ENCODE peak calls at places on chromosomes 11 and 22, in seven cellular contexts. One of them, this sample, is unnamed.

GRCh38 chr11:105298630-105299029 is 159.1 kb upstream of the CARD18 start:
- DNase-seq in GM23338: no peak
- DNase-seq in neural progenitor cell: no peak
- DNase-seq in PC-3: peak
- DNase-seq in MM.1S: no peak
- DNase-seq in OCI-LY7: no peak
- DNase-seq in HCT116: no peak
- DNase-seq in this sample: peak

GRCh38 chr22:43110927-43111623 is 525 bp downstream of the BIK start:
- DNase-seq in GM23338: peak
- DNase-seq in neural progenitor cell: peak
- DNase-seq in PC-3: peak
- DNase-seq in MM.1S: peak
- DNase-seq in OCI-LY7: peak
- DNase-seq in HCT116: no peak
- DNase-seq in this sample: peak

GRCh38 chr11:1825039-1825740 is 9.6 kb upstream of the SYT8 start:
- DNase-seq in GM23338: peak
- DNase-seq in neural progenitor cell: peak
- DNase-seq in PC-3: no peak
- DNase-seq in MM.1S: peak
- DNase-seq in OCI-LY7: peak
- DNase-seq in HCT116: no peak
- DNase-seq in this sample: no peak

GRCh38 chr11:88979641-88980040 is 86.1 kb downstream of the GRM5 start:
- DNase-seq in GM23338: no peak
- DNase-seq in neural progenitor cell: no peak
- DNase-seq in PC-3: peak
- DNase-seq in MM.1S: no peak
- DNase-seq in OCI-LY7: no peak
- DNase-seq in HCT116: no peak
- DNase-seq in this sample: peak

GRCh38 chr22:21628386-21629261 is 1.2 kb downstream of the YDJC start:
- DNase-seq in GM23338: peak
- DNase-seq in neural progenitor cell: no peak
- DNase-seq in PC-3: no peak
- DNase-seq in MM.1S: no peak
- DNase-seq in OCI-LY7: no peak
- DNase-seq in HCT116: no peak
- DNase-seq in this sample: no peak

GRCh38 chr11:2728663-2729332 is 29.0 kb upstream of the KCNQ1OT1 start:
- DNase-seq in GM23338: no peak
- DNase-seq in neural progenitor cell: no peak
- DNase-seq in PC-3: no peak
- DNase-seq in MM.1S: no peak
- DNase-seq in OCI-LY7: no peak
- DNase-seq in HCT116: no peak
- DNase-seq in this sample: no peak

GRCh38 chr11:28760676-28761390 is 652.6 kb downstream of the METTL15 start:
- DNase-seq in GM23338: no peak
- DNase-seq in neural progenitor cell: no peak
- DNase-seq in PC-3: peak
- DNase-seq in MM.1S: no peak
- DNase-seq in OCI-LY7: no peak
- DNase-seq in HCT116: no peak
- DNase-seq in this sample: peak

GRCh38 chr11:64477675-64478074 is 113.3 kb upstream of the SLC22A12 start:
- DNase-seq in GM23338: no peak
- DNase-seq in neural progenitor cell: no peak
- DNase-seq in PC-3: no peak
- DNase-seq in MM.1S: no peak
- DNase-seq in OCI-LY7: no peak
- DNase-seq in HCT116: no peak
- DNase-seq in this sample: no peak

GRCh38 chr11:47071871-47072270 is 104.8 kb downstream of the ARFGAP2 start:
- DNase-seq in GM23338: peak
- DNase-seq in neural progenitor cell: peak
- DNase-seq in PC-3: no peak
- DNase-seq in MM.1S: no peak
- DNase-seq in OCI-LY7: no peak
- DNase-seq in HCT116: no peak
- DNase-seq in this sample: peak

GRCh38 chr22:30356392-30357230 is at the start of the genes CCDC157 and SF3A1:
- DNase-seq in GM23338: peak
- DNase-seq in neural progenitor cell: peak
- DNase-seq in PC-3: peak
- DNase-seq in MM.1S: peak
- DNase-seq in OCI-LY7: peak
- DNase-seq in HCT116: peak
- DNase-seq in this sample: peak

GRCh38 chr11:21561589-21561988 is 631.3 kb upstream of the ANO5 start:
- DNase-seq in GM23338: no peak
- DNase-seq in neural progenitor cell: no peak
- DNase-seq in PC-3: no peak
- DNase-seq in MM.1S: no peak
- DNase-seq in OCI-LY7: no peak
- DNase-seq in HCT116: no peak
- DNase-seq in this sample: no peak

GRCh38 chr11:21554284-21554683 is 638.6 kb upstream of the ANO5 start:
- DNase-seq in GM23338: no peak
- DNase-seq in neural progenitor cell: no peak
- DNase-seq in PC-3: no peak
- DNase-seq in MM.1S: no peak
- DNase-seq in OCI-LY7: no peak
- DNase-seq in HCT116: no peak
- DNase-seq in this sample: no peak

GRCh38 chr11:21560466-21560975 is 632.4 kb upstream of the ANO5 start:
- DNase-seq in GM23338: no peak
- DNase-seq in neural progenitor cell: no peak
- DNase-seq in PC-3: no peak
- DNase-seq in MM.1S: no peak
- DNase-seq in OCI-LY7: no peak
- DNase-seq in HCT116: no peak
- DNase-seq in this sample: no peak

GRCh38 chr11:21552910-21553309 is 640.0 kb upstream of the ANO5 start:
- DNase-seq in GM23338: no peak
- DNase-seq in neural progenitor cell: no peak
- DNase-seq in PC-3: peak
- DNase-seq in MM.1S: no peak
- DNase-seq in OCI-LY7: no peak
- DNase-seq in HCT116: no peak
- DNase-seq in this sample: no peak

DNA sequence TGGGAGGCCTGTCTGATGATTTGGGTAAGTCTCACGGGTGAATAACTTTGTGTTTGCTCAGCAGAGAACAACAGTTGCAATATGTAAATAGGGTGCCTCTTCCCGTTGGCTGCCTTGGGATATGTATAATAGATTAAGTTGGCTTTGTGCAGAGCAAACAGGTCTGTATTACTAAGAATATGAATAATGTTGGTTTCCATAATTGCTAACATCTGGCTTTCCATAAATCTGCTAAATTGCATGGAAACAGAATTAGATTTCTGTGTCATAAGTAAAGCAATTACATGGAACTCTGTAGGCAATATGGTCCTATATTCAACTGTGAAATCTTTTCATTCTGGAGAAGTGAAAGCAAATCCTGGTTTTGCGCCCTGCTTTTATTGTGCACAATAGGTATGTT is 635.9 kb upstream of the ANO5 start:
- DNase-seq in GM23338: no peak
- DNase-seq in neural progenitor cell: no peak
- DNase-seq in PC-3: no peak
- DNase-seq in MM.1S: no peak
- DNase-seq in OCI-LY7: no peak
- DNase-seq in HCT116: no peak
- DNase-seq in this sample: no peak
- TF ChIP-seq EZH2phosphoT487 in GM23338: no peak
- TF ChIP-seq EZH2phosphoT487 in neural progenitor cell: no peak
- TF ChIP-seq EZH2phosphoT487 in PC-3: no peak
- TF ChIP-seq EZH2phosphoT487 in MM.1S: no peak
- TF ChIP-seq EZH2phosphoT487 in OCI-LY7: no peak
- TF ChIP-seq EZH2phosphoT487 in HCT116: no peak
- TF ChIP-seq EZH2phosphoT487 in this sample: no peak

GRCh38 chr11:124840666-124841065 is 24.6 kb upstream of the ROBO3 start:
- DNase-seq in GM23338: no peak
- DNase-seq in neural progenitor cell: no peak
- DNase-seq in PC-3: no peak
- DNase-seq in MM.1S: no peak
- DNase-seq in OCI-LY7: no peak
- DNase-seq in HCT116: no peak
- DNase-seq in this sample: no peak

GRCh38 chr11:124839051-124839971 is 25.9 kb upstream of the ROBO3 start:
- DNase-seq in GM23338: peak
- DNase-seq in neural progenitor cell: peak
- DNase-seq in PC-3: no peak
- DNase-seq in MM.1S: no peak
- DNase-seq in OCI-LY7: no peak
- DNase-seq in HCT116: no peak
- DNase-seq in this sample: peak

GRCh38 chr11:124841186-124841585 is 24.0 kb upstream of the ROBO3 start:
- DNase-seq in GM23338: no peak
- DNase-seq in neural progenitor cell: no peak
- DNase-seq in PC-3: peak
- DNase-seq in MM.1S: no peak
- DNase-seq in OCI-LY7: no peak
- DNase-seq in HCT116: no peak
- DNase-seq in this sample: peak

GRCh38 chr11:124841765-124842700 is 23.2 kb upstream of the ROBO3 start:
- DNase-seq in GM23338: no peak
- DNase-seq in neural progenitor cell: peak
- DNase-seq in PC-3: no peak
- DNase-seq in MM.1S: no peak
- DNase-seq in OCI-LY7: no peak
- DNase-seq in HCT116: no peak
- DNase-seq in this sample: no peak

DNA sequence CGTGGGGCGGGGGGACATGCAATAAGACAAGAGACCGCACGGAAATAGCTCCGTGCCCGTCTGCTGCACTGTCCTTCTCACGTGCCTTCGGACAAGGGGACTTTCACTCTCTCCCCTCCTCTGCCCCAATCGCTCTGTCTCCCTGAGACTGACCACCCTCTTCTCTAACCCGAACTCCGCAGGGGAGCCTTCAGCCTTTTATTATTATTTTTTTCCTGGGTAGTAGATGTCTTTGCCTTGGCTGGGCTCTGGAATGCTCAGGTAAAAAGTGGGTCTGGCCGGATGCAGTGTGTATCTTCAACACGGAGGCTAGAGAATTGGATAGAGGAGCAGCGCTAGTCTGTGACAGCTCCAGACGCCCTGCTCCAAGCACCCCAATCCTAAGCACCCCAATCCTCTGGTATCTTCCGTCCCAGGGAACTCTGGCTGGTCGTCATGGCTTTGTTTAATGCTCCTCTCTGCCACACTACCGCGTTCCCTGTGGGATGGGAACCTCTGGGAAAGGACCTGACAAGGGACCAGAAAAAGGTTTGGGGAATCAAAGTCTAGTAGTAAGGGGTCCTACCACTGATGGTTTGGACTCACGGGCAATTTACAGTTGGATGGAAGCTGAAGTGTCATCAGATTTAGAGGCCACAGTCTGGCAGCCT is 25.1 kb upstream of the ROBO3 start:
- DNase-seq in GM23338: no peak
- DNase-seq in neural progenitor cell: no peak
- DNase-seq in PC-3: no peak
- DNase-seq in MM.1S: no peak
- DNase-seq in OCI-LY7: no peak
- DNase-seq in HCT116: no peak
- DNase-seq in this sample: no peak
- H3K4me3 ChIP-seq in GM23338: peak
- H3K4me3 ChIP-seq in neural progenitor cell: peak
- H3K4me3 ChIP-seq in PC-3: peak
- H3K4me3 ChIP-seq in MM.1S: peak
- H3K4me3 ChIP-seq in OCI-LY7: no peak
- H3K4me3 ChIP-seq in HCT116: no peak
- H3K4me3 ChIP-seq in this sample: peak

DNA sequence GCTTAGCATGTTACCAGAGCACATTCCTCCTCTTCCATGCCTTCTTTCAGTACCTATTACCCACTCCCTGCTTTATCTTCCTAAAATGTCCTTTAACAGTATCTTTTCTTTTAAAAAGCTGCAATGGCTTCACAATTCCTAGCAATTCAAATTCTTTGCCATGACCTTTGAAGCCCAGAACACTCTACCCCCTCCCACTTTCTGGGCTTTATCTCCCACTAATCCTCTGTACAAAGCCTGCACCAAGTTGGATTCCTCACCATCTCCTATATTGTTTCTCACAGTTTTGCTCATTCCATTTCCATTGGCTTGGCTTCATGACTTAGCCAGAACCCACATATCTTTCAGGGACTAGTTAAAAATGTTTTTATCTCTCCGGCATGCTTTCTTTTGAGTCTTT is 80.9 kb downstream of the FAM76B start:
- DNase-seq in GM23338: no peak
- DNase-seq in neural progenitor cell: peak
- DNase-seq in PC-3: no peak
- DNase-seq in MM.1S: no peak
- DNase-seq in OCI-LY7: no peak
- DNase-seq in HCT116: no peak
- DNase-seq in this sample: no peak
- TF ChIP-seq EZH2phosphoT487 in GM23338: no peak
- TF ChIP-seq EZH2phosphoT487 in neural progenitor cell: no peak
- TF ChIP-seq EZH2phosphoT487 in PC-3: no peak
- TF ChIP-seq EZH2phosphoT487 in MM.1S: no peak
- TF ChIP-seq EZH2phosphoT487 in OCI-LY7: no peak
- TF ChIP-seq EZH2phosphoT487 in HCT116: no peak
- TF ChIP-seq EZH2phosphoT487 in this sample: no peak

GRCh38 chr11:118980191-118980881 is 8.8 kb downstream of the FOXR1 start:
- DNase-seq in GM23338: peak
- DNase-seq in neural progenitor cell: no peak
- DNase-seq in PC-3: no peak
- DNase-seq in MM.1S: no peak
- DNase-seq in OCI-LY7: no peak
- DNase-seq in HCT116: no peak
- DNase-seq in this sample: peak
- H3K4me3 ChIP-seq in GM23338: peak
- H3K4me3 ChIP-seq in neural progenitor cell: no peak
- H3K4me3 ChIP-seq in PC-3: no peak
- H3K4me3 ChIP-seq in MM.1S: no peak
- H3K4me3 ChIP-seq in OCI-LY7: no peak
- H3K4me3 ChIP-seq in HCT116: no peak
- H3K4me3 ChIP-seq in this sample: peak